ENCODE peak calls at places on chromosomes 4 and X, in eight cellular contexts. V is suprapubic skin, J is transverse colon, N is sigmoid colon, O is esophagus muscularis mucosa, S is GM23338, B is HCT116, R is spleen. K is an unnamed sample. For H3K4me1 and H3K36me3, the result is how much of the 10 kb centered on the place peaks cover.

GRCh38 chrX:41265615-41266014 is 68.3 kb upstream of the DDX3X start:
- DNase-seq in S (no peak), O (no peak), V (no peak), J (peak), R (no peak), B (no peak), N (peak), K (no peak)

GRCh38 chr4:53780736-53781400 is 189.6 kb upstream of the LNX1 start:
- DNase-seq in N (no peak), B (no peak), V (no peak), R (no peak), J (no peak), O (peak), S (no peak), K (no peak)

GRCh38 chr4:82431026-82431745 is 796 bp downstream of the ENOPH1 start:
- DNase-seq in O (no peak), B (no peak), R (peak), J (peak), V (peak), S (peak), N (no peak), K (peak)

GRCh38 chrX:72685810-72686465 is 28.2 kb downstream of the PHKA1 start:
- DNase-seq in V (no peak), R (no peak), O (no peak), J (no peak), N (no peak), S (no peak), B (peak), K (peak)

GRCh38 chr4:54185380-54185779 is 43.7 kb upstream of the PDGFRA start:
- DNase-seq in R (no peak), J (no peak), N (no peak), V (no peak), S (no peak), B (peak), O (no peak), K (no peak)

GRCh38 chr4:99574530-99575314 is at the start of gene MTTP:
- DNase-seq in B (no peak), J (no peak), R (no peak), S (no peak), N (no peak), O (no peak), V (no peak), K (no peak)

GRCh38 chrX:154349359-154349935 is 25.0 kb downstream of the FLNA start:
- DNase-seq in O (no peak), R (no peak), S (no peak), J (peak), N (peak), V (no peak), B (no peak), K (no peak)

GRCh38 chr4:162706677-162707076 is 460.0 kb downstream of the NAF1 start:
- DNase-seq in V (no peak), N (no peak), B (no peak), R (no peak), J (no peak), S (no peak), O (no peak), K (no peak)

GRCh38 chr4:169400832-169401231 is 130.1 kb upstream of the SH3RF1 start:
- DNase-seq in B (no peak), J (no peak), R (no peak), O (no peak), N (no peak), V (no peak), S (no peak), K (no peak)

GRCh38 chrX:48508400-48509244 is at the start of gene PORCN:
- DNase-seq in B (no peak), J (peak), S (peak), N (peak), R (peak), O (peak), V (peak), K (peak)

GRCh38 chr4:46277165-46277951 is 112.6 kb downstream of the GABRA2 start:
- DNase-seq in S (no peak), B (no peak), O (no peak), J (no peak), N (no peak), V (no peak), R (no peak), K (no peak)

GRCh38 chr4:102344520-102344954 is 745 bp downstream of the SLC39A8 start:
- DNase-seq in R (peak), O (no peak), J (peak), N (peak), B (peak), S (peak), V (peak), K (peak)

GRCh38 chrX:69014200-69014599 is 151.1 kb downstream of the PJA1 start:
- DNase-seq in V (no peak), J (no peak), N (no peak), B (no peak), S (no peak), R (no peak), O (peak), K (no peak)

GRCh38 chr4:118327554-118328241 is 25.1 kb downstream of the PRSS12 start:
- DNase-seq in O (no peak), R (no peak), V (no peak), S (no peak), B (no peak), J (no peak), N (no peak), K (no peak)

GRCh38 chrX:125203737-125204578 is 115.7 kb upstream of the TEX13C start:
- DNase-seq in O (no peak), B (no peak), N (no peak), V (peak), R (peak), S (peak), J (no peak), K (peak)

GRCh38 chr4:140851032-140851636 is 94.9 kb upstream of the TBC1D9 start:
- DNase-seq in V (no peak), O (no peak), R (no peak), S (peak), J (peak), N (no peak), B (peak), K (peak)

GRCh38 chr4:145734576-145735329 is 54.8 kb downstream of the C4orf51 start:
- DNase-seq in B (no peak), N (peak), S (no peak), J (peak), O (no peak), V (peak), R (no peak), K (peak)

GRCh38 chr4:142095886-142096605 is 459.7 kb downstream of the IL15 start:
- DNase-seq in V (no peak), O (no peak), B (peak), N (peak), S (no peak), J (no peak), R (no peak), K (peak)

GRCh38 chr4:107599841-107600240 is 120.2 kb downstream of the PAPSS1 start:
- DNase-seq in V (no peak), R (no peak), O (no peak), B (no peak), J (no peak), S (no peak), N (no peak), K (no peak)

GRCh38 chr4:123474817-123475216 is 78.2 kb downstream of the SPRY1 start:
- DNase-seq in V (no peak), J (no peak), O (no peak), B (no peak), S (no peak), N (no peak), R (no peak), K (no peak)

GRCh38 chr4:22191565-22192301 is 243.2 kb upstream of the KCNIP4 start:
- DNase-seq in O (no peak), N (no peak), B (no peak), J (no peak), R (no peak), V (no peak), S (peak), K (no peak)

GRCh38 chr4:139611391-139611790 is 54.2 kb upstream of the MGST2 start:
- DNase-seq in N (no peak), B (no peak), V (no peak), S (no peak), O (no peak), J (no peak), R (no peak), K (no peak)

GRCh38 chr4:67522851-67523671 is 22.2 kb downstream of the CENPC start:
- DNase-seq in J (no peak), B (no peak), R (no peak), N (no peak), V (no peak), S (no peak), O (no peak), K (no peak)

GRCh38 chrX:65879977-65880799 is 159.7 kb downstream of the VSIG4 start:
- DNase-seq in J (no peak), R (no peak), O (no peak), V (no peak), S (no peak), B (no peak), N (no peak), K (no peak)

GRCh38 chr4:22502895-22503814 is 12.7 kb downstream of the ADGRA3 start:
- DNase-seq in O (peak), N (no peak), R (no peak), B (no peak), J (no peak), S (no peak), V (no peak), K (no peak)

GRCh38 chrX:134741801-134742200 is 83.5 kb upstream of the PLAC1 start:
- DNase-seq in B (no peak), S (no peak), N (no peak), R (no peak), J (no peak), O (no peak), V (no peak), K (no peak)

GRCh38 chr4:86845593-86845992 is 3.6 kb downstream of the SLC10A6 start:
- DNase-seq in B (no peak), O (no peak), J (no peak), S (no peak), N (no peak), V (no peak), R (no peak), K (no peak)

GRCh38 chr4:184529283-184529682 is 54.9 kb upstream of the IRF2 start:
- DNase-seq in B (no peak), J (no peak), O (peak), V (no peak), N (no peak), R (no peak), S (peak), K (no peak)

GRCh38 chr4:100631281-100631968 is 113.6 kb upstream of the EMCN start:
- DNase-seq in V (no peak), N (no peak), S (no peak), B (no peak), J (no peak), O (no peak), R (no peak), K (no peak)
- H3K4me1 ChIP-seq in V (under half), N (under half), S (under half), B (under half), J (under half), O (under half), R (under half), K (under half)

DNA sequence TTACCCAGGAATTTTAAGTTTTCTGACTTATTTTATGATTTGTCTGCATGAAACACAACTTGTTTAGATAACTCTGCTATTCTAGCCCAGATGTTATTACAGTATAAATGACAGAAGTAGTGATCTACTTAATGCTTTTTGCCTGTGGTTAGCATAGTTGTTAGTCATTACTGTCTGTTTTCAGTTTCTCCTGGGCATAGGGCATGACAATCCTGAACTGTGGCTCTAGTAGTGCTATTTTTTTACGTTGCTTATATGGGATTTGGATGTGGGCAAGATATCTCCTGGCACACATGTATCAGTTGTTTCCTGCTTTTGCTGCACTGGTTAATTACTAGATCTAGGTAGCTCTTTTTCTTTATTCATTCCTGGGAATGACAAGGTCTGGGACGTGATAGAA is 1005.8 kb downstream of the PCDH18 start:
- DNase-seq in B (no peak), S (no peak), R (no peak), N (no peak), J (no peak), V (no peak), O (no peak), K (no peak)
- TF ChIP-seq POLR2AphosphoS5 in B (no peak), S (no peak), R (no peak), N (no peak), J (no peak), V (no peak), O (no peak), K (no peak)

GRCh38 chrX:74272230-74272629 is 31.8 kb upstream of the ZCCHC13 start:
- DNase-seq in O (no peak), S (no peak), R (no peak), J (no peak), N (no peak), B (no peak), V (no peak), K (no peak)
- H3K36me3 ChIP-seq in O (under half), S (under half), R (under half), J (under half), N (under half), B (under half), V (under half), K (under half)

DNA sequence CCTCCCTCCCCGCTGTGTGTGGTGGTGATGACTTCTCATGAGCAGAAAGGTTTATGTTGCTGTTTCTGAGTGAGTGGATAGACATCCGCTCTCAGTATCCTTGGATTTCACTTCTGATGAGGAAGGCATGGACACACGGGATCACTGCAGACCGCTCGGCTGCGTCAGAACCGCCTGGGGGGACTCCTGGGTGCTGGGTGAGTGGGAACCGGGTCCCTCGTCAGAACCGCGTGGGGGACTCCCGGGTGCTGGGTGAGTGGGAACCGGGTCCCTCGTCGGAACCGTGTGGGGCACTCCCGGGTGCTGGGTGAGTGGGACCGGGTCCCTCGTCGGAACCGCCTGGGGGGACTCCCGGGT is 9.0 kb downstream of the CTBP1 start:
- DNase-seq in B (no peak), V (peak), S (peak), O (no peak), R (no peak), J (no peak), N (no peak), K (no peak)
- H3K4me1 ChIP-seq in B (under half), V (under half), S (under half), O (half or more), R (under half), J (under half), N (under half), K (under half)

GRCh38 chr4:26406346-26406975 is 83.8 kb downstream of the CCKAR start:
- DNase-seq in B (no peak), V (no peak), J (no peak), R (no peak), S (peak), N (no peak), O (no peak), K (no peak)
- TF ChIP-seq POLR2AphosphoS5 in B (no peak), V (no peak), J (no peak), R (no peak), S (no peak), N (no peak), O (no peak), K (no peak)

GRCh38 chr4:125979868-125980412 is 665.2 kb downstream of the FAT4 start:
- DNase-seq in V (no peak), J (no peak), B (no peak), R (no peak), S (no peak), O (no peak), N (no peak), K (no peak)
- H3K36me3 ChIP-seq in V (under half), J (under half), B (under half), R (under half), S (under half), O (under half), N (under half), K (under half)

GRCh38 chr4:76694056-76694455 is 203.9 kb downstream of the SOWAHB start:
- DNase-seq in N (no peak), V (no peak), O (no peak), S (no peak), R (no peak), B (no peak), J (no peak), K (no peak)
- H3K4me1 ChIP-seq in N (under half), V (under half), O (half or more), S (half or more), R (under half), B (under half), J (half or more), K (under half)

DNA sequence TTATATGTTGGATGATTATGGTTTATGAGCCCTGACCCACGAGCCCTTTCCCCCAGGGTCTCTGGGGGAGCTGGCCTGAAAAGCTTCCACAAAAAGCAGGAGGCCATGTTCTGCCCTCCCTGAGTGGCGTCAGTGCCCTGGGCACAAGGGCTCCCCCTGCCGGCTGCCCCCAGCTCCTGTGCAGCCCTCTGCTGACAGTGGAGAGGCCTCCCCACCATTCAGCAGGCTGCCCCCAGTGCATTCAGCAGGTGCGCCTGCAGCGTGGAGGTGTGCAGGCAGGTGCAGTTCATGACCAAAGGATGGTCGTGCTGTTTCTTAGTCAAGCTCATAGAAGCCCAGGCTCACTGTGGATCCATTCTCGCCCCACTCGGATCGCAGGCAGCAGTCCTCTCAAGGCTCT is 12.5 kb upstream of the S100P start:
- DNase-seq in V (no peak), S (no peak), O (no peak), J (no peak), N (no peak), R (peak), B (no peak), K (no peak)
- TF ChIP-seq POLR2AphosphoS5 in V (no peak), S (no peak), O (no peak), J (no peak), N (no peak), R (no peak), B (peak), K (no peak)

GRCh38 chr4:1338752-1339414 is 8.1 kb upstream of the UVSSA start:
- DNase-seq in R (peak), J (no peak), V (no peak), S (no peak), N (no peak), O (no peak), B (no peak), K (no peak)

GRCh38 chr4:1340181-1340747 is 6.7 kb upstream of the UVSSA start:
- DNase-seq in B (no peak), R (peak), S (no peak), N (no peak), V (no peak), O (no peak), J (no peak), K (no peak)

GRCh38 chr4:1340861-1341260 is 6.1 kb upstream of the UVSSA start:
- DNase-seq in B (no peak), N (no peak), R (peak), S (no peak), V (no peak), O (no peak), J (no peak), K (no peak)

GRCh38 chr4:1337951-1338751 is 8.9 kb upstream of the UVSSA start:
- DNase-seq in O (no peak), N (no peak), B (no peak), R (peak), J (no peak), S (no peak), V (no peak), K (no peak)

DNA sequence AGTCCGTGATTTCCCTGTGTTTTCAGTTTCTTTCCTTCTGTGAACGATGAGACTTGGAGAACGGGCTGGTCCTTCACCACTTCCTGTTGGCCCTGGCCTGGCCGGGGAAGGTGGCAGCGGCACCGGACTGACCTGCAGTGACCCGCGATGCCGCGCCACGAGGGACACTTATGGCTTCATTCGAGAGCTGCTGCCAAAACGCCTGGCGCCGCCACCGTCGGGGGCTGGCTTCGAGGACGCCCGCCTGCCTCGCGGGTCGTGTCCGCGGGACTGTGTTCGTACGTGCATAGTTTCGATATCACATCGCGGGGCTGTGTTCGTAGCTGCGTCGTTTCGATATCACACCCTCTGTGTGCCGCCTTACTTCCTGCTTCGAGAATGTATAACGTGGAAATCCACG is 7.5 kb upstream of the UVSSA start:
- DNase-seq in S (no peak), V (no peak), J (no peak), N (no peak), R (peak), B (no peak), O (no peak), K (no peak)
- H3K36me3 ChIP-seq in S (under half), V (half or more), J (under half), N (under half), R (half or more), B (under half), O (under half), K (under half)

GRCh38 chrX:150506486-150506885 is 61.9 kb upstream of the MTM1 start:
- DNase-seq in V (no peak), O (no peak), R (no peak), N (no peak), S (peak), B (no peak), J (no peak), K (no peak)
- H3K4me1 ChIP-seq in V (under half), O (under half), R (under half), N (under half), S (under half), B (under half), J (under half), K (under half)